ENCODE peak calls at places on chromosome 1, in ten cellular contexts. K is NCI-H2171 treated with DMSO at 0.1 percent for 48 hours, R is hippocampal formation, I is choroid plexus epithelial cell, B is AG09319, F is NCI-H2029, Y is skeletal muscle cell, M is EH, D is GM13977, N is AG08395. H is an unnamed sample.

GRCh38 chr1:210558302-210558701 is 229.6 kb downstream of the HHAT start:
- DNase-seq in N (no peak), I (peak; percentile 1), F (peak; percentile 67), R (no peak), Y (no peak), D (no peak), B (no peak), K (peak; percentile 37), M (peak; percentile 44), H (no peak)

GRCh38 chr1:37946703-37947360 is at the start of gene INPP5B:
- DNase-seq in F (peak; percentile 88), D (peak; percentile 92), I (peak; percentile 95), B (peak; percentile 81), R (peak; percentile 92), K (no peak), M (peak; percentile 91), Y (peak; percentile 64), N (peak; percentile 95), H (peak; percentile 92)

GRCh38 chr1:226697608-226698544 is 41.2 kb downstream of the ITPKB start:
- DNase-seq in Y (no peak), D (no peak), I (no peak), N (no peak), K (no peak), R (no peak), B (no peak), M (no peak), F (no peak), H (no peak)

GRCh38 chr1:85290826-85291225 is 14.4 kb upstream of the BCL10 start:
- DNase-seq in N (peak; percentile 52), I (no peak), D (no peak), Y (no peak), F (no peak), R (no peak), M (peak; percentile 70), B (no peak), K (no peak), H (peak; percentile 69)

GRCh38 chr1:11144563-11145256 is 44.4 kb upstream of the ANGPTL7 start:
- DNase-seq in N (no peak), B (no peak), I (no peak), Y (no peak), R (no peak), K (no peak), F (no peak), M (no peak), D (no peak), H (no peak)

GRCh38 chr1:242431786-242432185 is 92.7 kb downstream of the PLD5 start:
- DNase-seq in Y (no peak), N (no peak), K (no peak), R (no peak), B (no peak), D (no peak), M (no peak), I (no peak), F (no peak), H (no peak)

GRCh38 chr1:1354271-1355247 is 3.8 kb downstream of the MXRA8 start:
- DNase-seq in K (no peak), M (no peak), D (no peak), I (no peak), R (no peak), N (no peak), F (no peak), B (no peak), Y (no peak), H (no peak)

GRCh38 chr1:243287652-243288051 is 31.8 kb downstream of the SDCCAG8 start:
- DNase-seq in I (peak; percentile 88), F (no peak), M (peak; percentile 89), B (peak; percentile 41), N (peak; percentile 61), R (no peak), D (peak; percentile 41), K (no peak), Y (peak; percentile 53), H (peak; percentile 89)

GRCh38 chr1:226128487-226129075 is 58.0 kb downstream of the ACBD3 start:
- DNase-seq in B (no peak), Y (peak; percentile 16), K (no peak), R (no peak), I (peak; percentile 42), D (no peak), F (no peak), N (peak; percentile 68), M (peak; percentile 83), H (peak; percentile 70)

GRCh38 chr1:46489169-46489637 is 433 bp upstream of the DMBX1 start:
- DNase-seq in D (no peak), M (no peak), Y (no peak), I (no peak), N (no peak), B (no peak), F (no peak), R (no peak), K (no peak), H (no peak)

GRCh38 chr1:180156201-180156600 is 1.5 kb downstream of the QSOX1 start:
- DNase-seq in D (no peak), K (no peak), R (no peak), Y (no peak), F (no peak), N (no peak), M (no peak), B (no peak), I (no peak), H (no peak)

GRCh38 chr1:118304722-118305344 is 119.8 kb upstream of the SPAG17 start:
- DNase-seq in D (no peak), Y (no peak), N (peak; percentile 19), K (peak; percentile 1), I (peak; percentile 53), M (peak; percentile 45), B (peak; percentile 5), R (no peak), F (no peak), H (peak; percentile 56)

GRCh38 chr1:174883361-174883760 is 116.4 kb upstream of the CACYBP start:
- DNase-seq in F (no peak), R (no peak), N (peak; percentile 32), M (peak; percentile 55), I (peak; percentile 88), K (no peak), B (peak; percentile 14), Y (peak; percentile 12), D (no peak), H (peak; percentile 23)

GRCh38 chr1:50658421-50659076 is 235.3 kb upstream of the DMRTA2 start:
- DNase-seq in Y (peak; percentile 27), I (peak; percentile 47), K (no peak), B (no peak), N (peak; percentile 38), D (no peak), M (peak; percentile 49), F (no peak), R (no peak), H (peak; percentile 61)

GRCh38 chr1:88237026-88237425 is 447.0 kb upstream of the PKN2 start:
- DNase-seq in Y (peak; percentile 76), F (no peak), D (no peak), M (peak; percentile 2), K (no peak), B (no peak), R (no peak), I (no peak), N (peak; percentile 12), H (peak; percentile 86)

GRCh38 chr1:77825356-77825709 is 45.9 kb downstream of the MIGA1 start:
- DNase-seq in Y (peak; percentile 73), F (no peak), R (no peak), D (peak; percentile 16), K (peak; percentile 19), I (peak; percentile 95), N (peak; percentile 21), M (peak; percentile 67), B (no peak), H (peak; percentile 90)

GRCh38 chr1:200923607-200924006 is 28.9 kb downstream of the INAVA start:
- DNase-seq in M (peak; percentile 60), K (no peak), R (no peak), N (no peak), D (no peak), I (peak; percentile 33), B (no peak), Y (no peak), F (no peak), H (peak; percentile 23)

GRCh38 chr1:154747841-154748766 is 122.0 kb downstream of the KCNN3 start:
- DNase-seq in N (peak; percentile 12), R (no peak), F (no peak), D (peak; percentile 86), M (peak; percentile 11), B (no peak), Y (no peak), K (peak; percentile 85), I (peak; percentile 51), H (peak; percentile 54)

GRCh38 chr1:170893655-170894297 is 41.6 kb upstream of the MROH9 start:
- DNase-seq in N (peak; percentile 34), B (peak; percentile 88), R (no peak), F (no peak), D (no peak), I (no peak), K (no peak), Y (no peak), M (peak; percentile 84), H (peak; percentile 50)

GRCh38 chr1:56459260-56459659 is 120.1 kb downstream of the PLPP3 start:
- DNase-seq in I (no peak), Y (no peak), K (no peak), M (peak; percentile 10), N (no peak), R (no peak), D (no peak), B (no peak), F (no peak), H (no peak)

GRCh38 chr1:197042676-197043341 is 24.3 kb downstream of the F13B start:
- DNase-seq in M (no peak), R (no peak), B (no peak), F (peak; percentile 34), I (no peak), D (no peak), N (no peak), Y (no peak), K (no peak), H (no peak)

GRCh38 chr1:46611691-46612221 is 4.9 kb downstream of the MOB3C start:
- DNase-seq in D (no peak), R (no peak), B (no peak), N (no peak), F (no peak), K (no peak), Y (no peak), M (peak; percentile 59), I (no peak), H (peak; percentile 57)

GRCh38 chr1:107252271-107252670 is 111.4 kb downstream of the NTNG1 start:
- DNase-seq in R (no peak), D (no peak), I (no peak), F (no peak), M (no peak), N (no peak), B (no peak), K (no peak), Y (no peak), H (no peak)

GRCh38 chr1:153629971-153630370 is 1.7 kb downstream of the S100A1 start:
- DNase-seq in B (no peak), Y (no peak), M (no peak), N (no peak), K (no peak), D (no peak), R (peak; percentile 39), I (no peak), F (no peak), H (peak; percentile 22)

GRCh38 chr1:93980320-93980744 is 71.1 kb upstream of the GCLM start:
- DNase-seq in R (no peak), K (peak; percentile 39), N (no peak), B (no peak), M (peak; percentile 7), D (peak; percentile 26), F (no peak), Y (no peak), I (peak; percentile 18), H (no peak)

GRCh38 chr1:12083766-12084165 is 20.7 kb downstream of the TNFRSF8 start:
- DNase-seq in M (peak; percentile 74), I (peak; percentile 43), B (no peak), D (no peak), Y (peak; percentile 32), R (no peak), N (no peak), K (no peak), F (no peak), H (peak; percentile 84)

GRCh38 chr1:222734740-222735139 is 2.3 kb upstream of the FAM177B start:
- DNase-seq in M (no peak), B (no peak), R (no peak), K (no peak), D (no peak), I (no peak), N (no peak), F (no peak), Y (no peak), H (no peak)

GRCh38 chr1:192462630-192463029 is 112.9 kb upstream of the RGS1 start:
- DNase-seq in R (no peak), I (no peak), M (no peak), N (no peak), D (no peak), Y (no peak), K (no peak), F (no peak), B (no peak), H (no peak)